ENCODE peak calls at places on chromosomes 1 and 21, in nine cellular contexts. J is non-pigmented ciliary epithelial cell; G is GM03348; R is GM04504; U is Calu3; C is central memory CD4-positive, alpha-beta T cell; B is effector memory CD8-positive, alpha-beta T cell; T is astrocyte of the spinal cord; M is activated naive CD4-positive, alpha-beta T cell. D is an unnamed sample.

GRCh38 chr1:230280054-230280795 is 145.9 kb downstream of the PGBD5 start:
- DNase-seq in J (no peak), G (no peak), R (no peak), U (no peak), C (no peak), B (no peak), T (no peak), M (no peak), D (no peak)

GRCh38 chr21:44846485-44847260 is 26.8 kb downstream of the PTTG1IP start:
- DNase-seq in J (no peak), G (peak; percentile 68), R (peak; percentile 32), U (no peak), C (peak; percentile 30), B (no peak), T (no peak), M (peak; percentile 22), D (no peak)

GRCh38 chr21:42243026-42243425 is 24.1 kb downstream of the ABCG1 start:
- DNase-seq in J (no peak), G (no peak), R (no peak), U (no peak), C (no peak), B (no peak), T (no peak), M (no peak), D (no peak)

GRCh38 chr1:38489844-38490270 is 369.7 kb downstream of the RRAGC start:
- DNase-seq in J (no peak), G (peak; percentile 16), R (no peak), U (peak; percentile 58), C (no peak), B (peak; percentile 11), T (no peak), M (no peak), D (no peak)

GRCh38 chr1:21779613-21780521 is 3.1 kb downstream of the USP48 start:
- DNase-seq in J (no peak), G (no peak), R (no peak), U (no peak), C (no peak), B (no peak), T (no peak), M (no peak), D (peak; percentile 98)

GRCh38 chr1:221643404-221644175 is 98.3 kb downstream of the DUSP10 start:
- DNase-seq in J (no peak), G (no peak), R (no peak), U (no peak), C (no peak), B (no peak), T (no peak), M (no peak), D (peak; percentile 47)

GRCh38 chr21:39144191-39144590 is 39.1 kb downstream of the PSMG1 start:
- DNase-seq in J (no peak), G (no peak), R (no peak), U (no peak), C (no peak), B (no peak), T (no peak), M (no peak), D (no peak)

GRCh38 chr1:40756523-40756922 is 27.1 kb upstream of the KCNQ4 start:
- DNase-seq in J (no peak), G (no peak), R (no peak), U (no peak), C (no peak), B (no peak), T (no peak), M (no peak), D (no peak)

GRCh38 chr1:96424882-96425281 is 296.7 kb upstream of the PTBP2 start:
- DNase-seq in J (no peak), G (peak; percentile 42), R (peak; percentile 39), U (no peak), C (no peak), B (no peak), T (peak; percentile 73), M (no peak), D (no peak)

GRCh38 chr1:156767879-156768608 is 709 bp downstream of the PRCC start:
- DNase-seq in J (no peak), G (peak; percentile 36), R (no peak), U (peak; percentile 16), C (peak; percentile 22), B (peak; percentile 35), T (no peak), M (no peak), D (no peak)

GRCh38 chr21:25913488-25913887 is 178.7 kb downstream of the GABPA start:
- DNase-seq in J (no peak), G (no peak), R (no peak), U (no peak), C (no peak), B (no peak), T (no peak), M (no peak), D (no peak)

GRCh38 chr1:2547210-2548067 is 8.7 kb upstream of the TNFRSF14 start:
- DNase-seq in J (no peak), G (no peak), R (no peak), U (no peak), C (peak; percentile 43), B (peak; percentile 57), T (no peak), M (peak; percentile 61), D (no peak)

GRCh38 chr21:45981154-45981606 is 390 bp upstream of the COL6A1 start:
- DNase-seq in J (peak; percentile 30), G (peak; percentile 91), R (peak; percentile 72), U (peak; percentile 50), C (peak; percentile 49), B (peak; percentile 42), T (peak; percentile 93), M (peak; percentile 49), D (no peak)

GRCh38 chr1:234541281-234541975 is 62.4 kb upstream of the TARBP1 start:
- DNase-seq in J (no peak), G (no peak), R (no peak), U (no peak), C (no peak), B (no peak), T (peak; percentile 51), M (no peak), D (no peak)

GRCh38 chr21:34989337-34990151 is 59.6 kb downstream of the RUNX1 start:
- DNase-seq in J (no peak), G (no peak), R (no peak), U (no peak), C (no peak), B (no peak), T (peak; percentile 81), M (peak; percentile 2), D (no peak)

GRCh38 chr1:58670200-58670599 is 29.7 kb downstream of the MYSM1 start:
- DNase-seq in J (no peak), G (no peak), R (no peak), U (no peak), C (no peak), B (no peak), T (no peak), M (no peak), D (no peak)